ENCODE peak calls at places on chromosomes 3 and 15, in seven cellular contexts. O, Q, J, F, G, N and K are unnamed samples.

GRCh38 chr3:40463579-40463978 is 6.4 kb downstream of the RPL14 start:
- DNase-seq in O (no peak), Q (no peak), J (no peak), F (no peak), G (no peak), N (no peak), K (no peak)

GRCh38 chr15:83775738-83776137 is 121.8 kb downstream of the ADAMTSL3 start:
- DNase-seq in O (no peak), Q (no peak), J (peak; percentile 11), F (no peak), G (no peak), N (no peak), K (no peak)

GRCh38 chr3:135851201-135852061 is 114.1 kb upstream of the PPP2R3A start:
- DNase-seq in O (no peak), Q (no peak), J (no peak), F (no peak), G (no peak), N (no peak), K (no peak)

GRCh38 chr15:64152507-64153387 is 1.2 kb downstream of the SNX22 start:
- DNase-seq in O (no peak), Q (no peak), J (peak; percentile 37), F (peak; percentile 9), G (no peak), N (peak; percentile 46), K (no peak)

GRCh38 chr15:64072812-64073211 is 20.8 kb downstream of the CIAO2A start:
- DNase-seq in O (no peak), Q (no peak), J (no peak), F (no peak), G (no peak), N (no peak), K (no peak)

GRCh38 chr3:194278186-194278845 is 72.8 kb downstream of the CPN2 start:
- DNase-seq in O (no peak), Q (no peak), J (no peak), F (no peak), G (no peak), N (peak; percentile 11), K (no peak)

GRCh38 chr3:149886957-149887356 is 73.9 kb downstream of the RNF13 start:
- DNase-seq in O (no peak), Q (no peak), J (peak; percentile 34), F (no peak), G (no peak), N (peak; percentile 31), K (no peak)

GRCh38 chr3:106823706-106824105 is 553.5 kb upstream of the CCDC54 start:
- DNase-seq in O (no peak), Q (no peak), J (no peak), F (no peak), G (no peak), N (no peak), K (no peak)

GRCh38 chr3:135271562-135272290 is 476.7 kb downstream of the EPHB1 start:
- DNase-seq in O (no peak), Q (no peak), J (no peak), F (no peak), G (no peak), N (no peak), K (no peak)

GRCh38 chr3:55166577-55167555 is 239.0 kb upstream of the LRTM1 start:
- DNase-seq in O (peak; percentile 57), Q (no peak), J (no peak), F (peak; percentile 49), G (no peak), N (no peak), K (no peak)

GRCh38 chr15:62469874-62470688 is 305.0 kb upstream of the C2CD4B start:
- DNase-seq in O (peak; percentile 90), Q (no peak), J (peak; percentile 64), F (peak; percentile 67), G (no peak), N (peak; percentile 59), K (no peak)

GRCh38 chr3:124630994-124631393 is 99.3 kb upstream of the UMPS start:
- DNase-seq in O (no peak), Q (no peak), J (no peak), F (no peak), G (no peak), N (no peak), K (no peak)

DNA sequence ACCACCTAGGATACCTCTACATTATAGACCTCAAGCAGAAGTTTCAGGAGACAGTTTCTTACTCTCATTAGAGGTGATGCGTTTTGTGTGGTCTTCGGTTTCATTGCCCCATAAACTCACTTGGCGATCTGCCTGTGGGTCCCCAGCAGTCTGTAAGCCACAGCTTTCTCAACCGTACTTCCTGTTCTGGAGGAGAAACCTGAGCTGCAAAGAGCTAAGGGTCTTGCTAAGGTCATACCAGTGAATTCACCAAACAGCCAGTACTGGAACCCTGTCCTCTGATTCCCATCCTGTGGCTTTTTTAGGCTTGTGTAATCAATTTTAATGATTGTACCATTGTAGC is 69.4 kb downstream of the APBA2 start:
- DNase-seq in O (peak; percentile 69), Q (no peak), J (no peak), F (peak; percentile 85), G (no peak), N (peak; percentile 11), K (peak; percentile 34)
- H3K4me2 ChIP-seq in O (no peak overlapping the region), Q (no peak overlapping the region), J (no peak overlapping the region), F (no peak overlapping the region), G (no peak overlapping the region), N (no peak overlapping the region), K (no peak overlapping the region)

GRCh38 chr3:171584100-171584499 is 123.9 kb upstream of the TNIK start:
- DNase-seq in O (no peak), Q (no peak), J (no peak), F (no peak), G (no peak), N (no peak), K (no peak)
- H2BK5ac ChIP-seq in O (no peak overlapping the region), Q (no peak overlapping the region), J (no peak overlapping the region), F (no peak overlapping the region), G (no peak overlapping the region), N (no peak overlapping the region), K (no peak overlapping the region)

DNA sequence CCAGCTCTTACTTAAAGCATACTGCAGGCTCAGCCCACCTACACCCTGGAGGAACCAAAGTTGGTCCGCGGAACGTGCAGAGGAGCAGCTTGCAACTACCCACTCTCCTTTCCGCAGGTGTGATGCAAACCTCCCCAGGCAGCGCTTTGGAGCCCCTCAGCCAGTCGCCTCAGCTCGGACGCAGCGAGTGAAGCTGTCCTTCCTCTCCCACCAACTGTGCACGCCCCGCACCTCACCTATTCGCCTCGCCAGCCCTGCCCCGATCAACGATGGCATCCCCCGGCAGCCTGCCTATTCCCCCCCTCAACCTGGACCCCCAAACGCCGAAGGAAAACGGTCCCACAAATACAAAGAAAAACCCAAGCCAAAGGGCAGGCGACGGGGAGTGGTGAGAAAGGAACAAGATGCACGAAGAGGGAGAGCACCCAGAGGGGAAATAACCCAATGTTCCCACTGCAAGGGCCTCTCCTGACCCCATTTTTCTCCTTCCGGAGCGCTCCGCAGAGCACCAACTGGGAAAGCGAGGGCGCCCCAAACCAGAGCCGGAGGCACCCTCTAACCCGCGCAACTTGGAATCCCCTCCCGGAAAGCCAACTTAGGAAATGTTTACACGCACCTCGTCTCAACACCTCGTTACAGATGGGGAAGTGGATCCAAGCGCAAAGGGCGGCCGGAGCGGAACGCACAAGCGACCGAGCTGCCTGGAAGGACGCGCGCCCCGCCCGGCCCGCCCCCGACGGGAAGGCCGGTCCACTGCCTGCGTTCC is 660 bp downstream of the GLB1 start:
- DNase-seq in O (peak; percentile 30), Q (peak; percentile 26), J (peak; percentile 51), F (peak; percentile 54), G (peak; percentile 51), N (peak; percentile 47), K (peak; percentile 58)
- H3K4me2 ChIP-seq in O (peak overlapping the region; percentile 97), Q (peak overlapping the region; percentile 81), J (peak overlapping the region; percentile 83), F (peak overlapping the region; percentile 81), G (peak overlapping the region; percentile 87), N (peak overlapping the region; percentile 69), K (peak overlapping the region; percentile 82)

GRCh38 chr3:23439080-23439479 is 236.0 kb downstream of the UBE2E2 start:
- DNase-seq in O (no peak), Q (no peak), J (no peak), F (no peak), G (no peak), N (no peak), K (no peak)

GRCh38 chr3:23431759-23432158 is 228.6 kb downstream of the UBE2E2 start:
- DNase-seq in O (peak; percentile 72), Q (no peak), J (no peak), F (no peak), G (no peak), N (no peak), K (no peak)

GRCh38 chr3:23435318-23435717 is 232.2 kb downstream of the UBE2E2 start:
- DNase-seq in O (no peak), Q (no peak), J (peak; percentile 70), F (no peak), G (no peak), N (peak; percentile 46), K (no peak)

GRCh38 chr3:23438657-23439056 is 235.5 kb downstream of the UBE2E2 start:
- DNase-seq in O (no peak), Q (no peak), J (no peak), F (no peak), G (no peak), N (no peak), K (no peak)

DNA sequence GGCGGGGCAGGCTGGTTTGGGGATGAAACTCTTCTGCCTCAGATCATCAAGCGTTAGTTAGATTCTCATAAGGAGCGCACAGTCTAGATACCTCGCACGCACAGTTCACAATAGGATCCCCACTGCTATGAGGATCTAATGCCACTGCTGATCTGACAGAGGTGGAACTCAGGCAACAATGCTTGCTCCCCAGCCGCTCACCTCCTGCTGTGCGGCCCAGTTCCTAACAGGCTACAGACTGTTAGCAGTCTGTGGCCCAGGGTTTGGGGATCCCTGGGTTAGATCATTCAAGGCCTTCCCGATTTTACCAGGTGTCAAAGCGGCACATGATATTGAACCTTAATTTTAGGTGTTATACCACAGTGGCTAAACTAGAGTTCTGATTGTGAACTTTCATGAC is 232.8 kb downstream of the UBE2E2 start:
- DNase-seq in O (no peak), Q (no peak), J (no peak), F (no peak), G (no peak), N (no peak), K (no peak)
- H2BK5ac ChIP-seq in O (no peak overlapping the region), Q (no peak overlapping the region), J (no peak overlapping the region), F (no peak overlapping the region), G (no peak overlapping the region), N (no peak overlapping the region), K (no peak overlapping the region)